ENCODE peak calls at places on chromosomes 7 and 10, in five cellular contexts. T, P, U, B and S are unnamed samples.
A peak's percentile ranks its signal among the peaks of the same experiment; 100 is the strongest.

GRCh38 chr10:18140149-18140956 is at the start of gene CACNB2:
- DNase-seq in B (no peak), P (peak; percentile 69), U (no peak), T (peak; percentile 85), S (peak; percentile 53)

GRCh38 chr7:11193888-11194287 is 220.2 kb downstream of the PHF14 start:
- DNase-seq in T (no peak), B (no peak), P (no peak), U (no peak), S (no peak)

GRCh38 chr10:48509061-48509772 is 95.7 kb downstream of the ARHGAP22 start:
- DNase-seq in U (no peak), T (no peak), B (no peak), P (peak; percentile 15), S (no peak)

GRCh38 chr7:106041140-106041717 is 70.9 kb downstream of the SYPL1 start:
- DNase-seq in U (no peak), T (peak; percentile 71), B (peak; percentile 59), P (no peak), S (peak; percentile 66)

GRCh38 chr10:79184141-79184625 is 115.4 kb downstream of the ZMIZ1 start:
- DNase-seq in T (no peak), P (no peak), U (no peak), B (peak; percentile 79), S (peak; percentile 89)

GRCh38 chr7:69772699-69773436 is 174.6 kb downstream of the AUTS2 start:
- DNase-seq in T (no peak), B (no peak), U (no peak), P (no peak), S (no peak)

GRCh38 chr7:85176197-85176596 is 10.7 kb downstream of the SEMA3D start:
- DNase-seq in B (no peak), T (no peak), P (no peak), U (no peak), S (no peak)

GRCh38 chr7:70091362-70091761 is 493.1 kb downstream of the AUTS2 start:
- DNase-seq in T (no peak), B (no peak), U (no peak), P (no peak), S (no peak)

GRCh38 chr10:83023647-83024046 is 1115.7 kb upstream of the GHITM start:
- DNase-seq in U (no peak), P (no peak), T (no peak), B (no peak), S (peak; percentile 85)

GRCh38 chr7:124912972-124913371 is 16.7 kb downstream of the POT1 start:
- DNase-seq in P (no peak), T (no peak), B (no peak), U (no peak), S (no peak)

GRCh38 chr7:124918662-124919061 is 11.0 kb downstream of the POT1 start:
- DNase-seq in P (no peak), U (no peak), B (no peak), T (no peak), S (no peak)

GRCh38 chr7:124909808-124910207 is 19.8 kb downstream of the POT1 start:
- DNase-seq in U (no peak), P (no peak), T (no peak), B (no peak), S (no peak)

GRCh38 chr7:124915242-124915641 is 14.4 kb downstream of the POT1 start:
- DNase-seq in U (no peak), P (no peak), T (no peak), B (no peak), S (no peak)

GRCh38 chr7:124914298-124914697 is 15.3 kb downstream of the POT1 start:
- DNase-seq in P (no peak), U (no peak), T (no peak), B (no peak), S (no peak)
- TF ChIP-seq CTCF in P (no peak), U (no peak), T (no peak), B (no peak), S (no peak)

GRCh38 chr10:128174581-128175559 is 48.6 kb upstream of the MKI67 start:
- DNase-seq in B (no peak), U (no peak), P (no peak), T (no peak), S (no peak)

GRCh38 chr10:128172756-128173155 is 46.5 kb upstream of the MKI67 start:
- DNase-seq in T (no peak), U (no peak), B (no peak), P (no peak), S (no peak)

GRCh38 chr10:128180843-128181242 is 54.6 kb upstream of the MKI67 start:
- DNase-seq in U (no peak), B (no peak), T (no peak), P (no peak), S (no peak)

GRCh38 chr10:128173383-128173782 is 47.2 kb upstream of the MKI67 start:
- DNase-seq in B (no peak), U (no peak), T (no peak), P (no peak), S (peak; percentile 66)

GRCh38 chr10:128178319-128178937 is 52.2 kb upstream of the MKI67 start:
- DNase-seq in B (peak; percentile 48), T (peak; percentile 47), P (no peak), U (no peak), S (peak; percentile 55)
- TF ChIP-seq CTCF in B (peak; percentile 36), T (peak; percentile 64), P (peak; percentile 32), U (no peak), S (peak; percentile 48)

GRCh38 chr10:14024349-14025202 is 306.1 kb downstream of the FRMD4A start:
- DNase-seq in P (no peak), T (no peak), U (no peak), B (no peak), S (no peak)
- TF ChIP-seq CTCF in P (no peak), T (no peak), U (no peak), B (no peak), S (no peak)

DNA sequence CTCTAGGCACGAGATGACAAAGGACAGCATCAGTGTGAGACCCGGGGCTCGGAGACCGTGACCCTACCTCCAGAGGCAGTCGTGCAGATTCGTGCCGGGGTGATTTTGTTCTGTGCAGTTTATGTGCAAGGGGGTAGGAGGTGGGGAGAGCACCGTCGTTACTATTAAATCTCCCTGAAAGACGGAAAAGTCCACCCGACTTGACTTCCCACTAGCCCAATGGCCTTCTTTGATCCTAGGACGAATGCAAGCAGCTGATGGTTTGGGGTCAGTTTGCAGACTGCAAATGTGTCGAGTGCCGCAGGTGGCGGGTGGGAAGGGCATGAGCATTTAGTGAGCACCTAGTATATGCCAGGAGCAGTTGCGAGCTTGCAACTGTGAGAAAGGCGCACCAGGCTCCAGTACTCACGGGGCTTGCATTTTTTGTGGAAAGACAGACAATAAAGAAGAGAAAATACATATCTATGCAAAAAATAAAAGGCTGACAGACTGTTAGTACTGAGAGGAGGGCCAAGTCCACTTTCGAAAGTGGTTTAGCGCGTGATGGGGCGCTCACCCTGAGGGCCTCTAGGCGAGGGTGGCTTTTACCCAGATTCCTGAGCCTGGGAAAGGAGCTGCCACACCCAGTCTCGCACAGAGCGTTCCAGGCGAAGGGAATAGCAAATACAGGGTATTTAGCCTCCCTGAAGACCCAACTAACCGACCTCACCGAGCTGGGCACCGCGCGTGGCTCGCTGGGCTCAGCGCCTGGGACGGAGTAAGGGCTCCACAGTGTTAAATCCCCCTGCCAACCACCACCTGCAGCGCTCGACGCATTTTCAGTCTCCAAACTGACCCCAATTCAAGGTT is 941 bp upstream of the OSBPL3 start:
- DNase-seq in B (peak; percentile 62), T (peak; percentile 9), P (peak; percentile 21), U (peak; percentile 4), S (peak; percentile 67)
- TF ChIP-seq CTCF in B (no peak), T (no peak), P (no peak), U (no peak), S (peak; percentile 20)

GRCh38 chr10:35642023-35642792 is at the start of gene FZD8:
- DNase-seq in P (peak; percentile 93), B (peak; percentile 94), U (peak; percentile 84), T (peak; percentile 95), S (peak; percentile 92)
- TF ChIP-seq CTCF in P (peak; percentile 6), B (no peak), U (peak; percentile 9), T (peak; percentile 54), S (no peak)